ENCODE peak calls at places on chromosomes 16 and 17, in seven cellular contexts. One of them, this sample, is unnamed. For H3K4me1, the result is how much of the 10 kb centered on the place peaks cover.

GRCh38 chr17:40623419-40624217 is 24.0 kb downstream of the SMARCE1 start:
- DNase-seq in stomach: no peak
- DNase-seq in tibial nerve: no peak
- DNase-seq in neuronal stem cell: no peak
- DNase-seq in body of pancreas: no peak
- DNase-seq in A549: no peak
- DNase-seq in pancreas: no peak
- DNase-seq in this sample: no peak

GRCh38 chr17:72122668-72123495 is 2.1 kb downstream of the SOX9 start:
- DNase-seq in tibial nerve: no peak
- DNase-seq in pancreas: peak
- DNase-seq in body of pancreas: no peak
- DNase-seq in A549: no peak
- DNase-seq in stomach: peak
- DNase-seq in neuronal stem cell: no peak
- DNase-seq in this sample: no peak

GRCh38 chr16:78230832-78231231 is 131.4 kb downstream of the WWOX start:
- DNase-seq in stomach: no peak
- DNase-seq in A549: peak
- DNase-seq in neuronal stem cell: no peak
- DNase-seq in tibial nerve: no peak
- DNase-seq in pancreas: no peak
- DNase-seq in body of pancreas: no peak
- DNase-seq in this sample: no peak

GRCh38 chr16:58503166-58503862 is 3.4 kb downstream of the NDRG4 start:
- DNase-seq in neuronal stem cell: no peak
- DNase-seq in body of pancreas: no peak
- DNase-seq in tibial nerve: no peak
- DNase-seq in A549: no peak
- DNase-seq in pancreas: no peak
- DNase-seq in stomach: no peak
- DNase-seq in this sample: no peak

GRCh38 chr16:68283346-68283745 is 19.0 kb downstream of the SLC7A6 start:
- DNase-seq in body of pancreas: no peak
- DNase-seq in A549: no peak
- DNase-seq in tibial nerve: no peak
- DNase-seq in stomach: no peak
- DNase-seq in pancreas: no peak
- DNase-seq in neuronal stem cell: no peak
- DNase-seq in this sample: no peak

GRCh38 chr17:40068917-40069750 is 6.4 kb downstream of the THRA start:
- DNase-seq in tibial nerve: peak
- DNase-seq in neuronal stem cell: no peak
- DNase-seq in A549: peak
- DNase-seq in stomach: peak
- DNase-seq in body of pancreas: peak
- DNase-seq in pancreas: peak
- DNase-seq in this sample: peak

GRCh38 chr17:79461041-79461440 is 149.8 kb downstream of the RBFOX3 start:
- DNase-seq in stomach: no peak
- DNase-seq in pancreas: no peak
- DNase-seq in body of pancreas: no peak
- DNase-seq in neuronal stem cell: no peak
- DNase-seq in A549: peak
- DNase-seq in tibial nerve: no peak
- DNase-seq in this sample: no peak

GRCh38 chr16:78735337-78735736 is 635.9 kb downstream of the WWOX start:
- DNase-seq in tibial nerve: no peak
- DNase-seq in body of pancreas: no peak
- DNase-seq in stomach: no peak
- DNase-seq in neuronal stem cell: no peak
- DNase-seq in pancreas: no peak
- DNase-seq in A549: no peak
- DNase-seq in this sample: no peak

GRCh38 chr17:37299257-37299985 is 76.4 kb upstream of the C17orf78 start:
- DNase-seq in tibial nerve: no peak
- DNase-seq in A549: no peak
- DNase-seq in pancreas: no peak
- DNase-seq in body of pancreas: no peak
- DNase-seq in neuronal stem cell: peak
- DNase-seq in stomach: no peak
- DNase-seq in this sample: no peak

GRCh38 chr17:19714542-19715411 is 1.6 kb downstream of the SLC47A2 start:
- DNase-seq in neuronal stem cell: no peak
- DNase-seq in tibial nerve: no peak
- DNase-seq in pancreas: peak
- DNase-seq in A549: no peak
- DNase-seq in body of pancreas: peak
- DNase-seq in stomach: no peak
- DNase-seq in this sample: no peak

GRCh38 chr16:52603015-52603414 is 56.1 kb upstream of the TOX3 start:
- DNase-seq in body of pancreas: peak
- DNase-seq in neuronal stem cell: no peak
- DNase-seq in stomach: no peak
- DNase-seq in pancreas: peak
- DNase-seq in tibial nerve: no peak
- DNase-seq in A549: no peak
- DNase-seq in this sample: no peak

GRCh38 chr16:50530277-50531236 is 17.6 kb upstream of the NKD1 start:
- DNase-seq in tibial nerve: no peak
- DNase-seq in pancreas: peak
- DNase-seq in body of pancreas: peak
- DNase-seq in A549: no peak
- DNase-seq in stomach: peak
- DNase-seq in neuronal stem cell: no peak
- DNase-seq in this sample: no peak

DNA sequence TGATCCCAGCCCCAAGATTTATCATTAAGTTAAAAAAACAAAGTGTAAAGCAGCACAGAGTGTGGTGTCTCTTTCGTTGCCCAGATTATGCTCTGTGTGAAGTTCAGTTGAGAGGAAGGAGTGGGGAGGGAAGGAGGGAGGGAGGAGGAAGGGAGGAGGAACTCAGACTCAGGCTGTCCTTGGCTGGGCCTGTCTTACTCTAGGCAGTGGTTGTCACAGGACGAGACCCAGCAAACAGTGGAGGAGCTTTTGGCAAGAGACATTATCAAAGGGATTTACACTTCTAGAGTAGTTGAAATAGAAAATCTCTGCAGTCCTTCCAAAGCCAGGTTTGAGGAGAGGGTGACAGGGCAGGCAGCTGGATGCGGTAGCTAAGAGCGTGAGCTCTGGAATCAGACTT is 27.8 kb downstream of the KNOP1 start:
- DNase-seq in tibial nerve: no peak
- DNase-seq in A549: no peak
- DNase-seq in pancreas: no peak
- DNase-seq in body of pancreas: no peak
- DNase-seq in stomach: no peak
- DNase-seq in neuronal stem cell: no peak
- DNase-seq in this sample: no peak
- H3K27ac ChIP-seq in tibial nerve: no peak
- H3K27ac ChIP-seq in A549: no peak
- H3K27ac ChIP-seq in pancreas: no peak
- H3K27ac ChIP-seq in body of pancreas: no peak
- H3K27ac ChIP-seq in stomach: peak
- H3K27ac ChIP-seq in neuronal stem cell: no peak
- H3K27ac ChIP-seq in this sample: no peak

GRCh38 chr16:28607116-28607623 is 2.7 kb downstream of the SULT1A1 start:
- DNase-seq in A549: no peak
- DNase-seq in pancreas: no peak
- DNase-seq in body of pancreas: no peak
- DNase-seq in tibial nerve: no peak
- DNase-seq in neuronal stem cell: no peak
- DNase-seq in stomach: no peak
- DNase-seq in this sample: no peak

GRCh38 chr16:28606291-28607115 is 3.3 kb downstream of the SULT1A1 start:
- DNase-seq in A549: no peak
- DNase-seq in neuronal stem cell: no peak
- DNase-seq in pancreas: no peak
- DNase-seq in stomach: no peak
- DNase-seq in tibial nerve: no peak
- DNase-seq in body of pancreas: no peak
- DNase-seq in this sample: no peak

GRCh38 chr16:28610595-28611270 is 889 bp upstream of the SULT1A1 start:
- DNase-seq in pancreas: no peak
- DNase-seq in stomach: peak
- DNase-seq in body of pancreas: no peak
- DNase-seq in neuronal stem cell: no peak
- DNase-seq in tibial nerve: no peak
- DNase-seq in A549: no peak
- DNase-seq in this sample: no peak

GRCh38 chr16:28604186-28604565 is 5.7 kb downstream of the SULT1A1 start:
- DNase-seq in pancreas: no peak
- DNase-seq in A549: no peak
- DNase-seq in stomach: no peak
- DNase-seq in neuronal stem cell: no peak
- DNase-seq in body of pancreas: no peak
- DNase-seq in tibial nerve: no peak
- DNase-seq in this sample: no peak

DNA sequence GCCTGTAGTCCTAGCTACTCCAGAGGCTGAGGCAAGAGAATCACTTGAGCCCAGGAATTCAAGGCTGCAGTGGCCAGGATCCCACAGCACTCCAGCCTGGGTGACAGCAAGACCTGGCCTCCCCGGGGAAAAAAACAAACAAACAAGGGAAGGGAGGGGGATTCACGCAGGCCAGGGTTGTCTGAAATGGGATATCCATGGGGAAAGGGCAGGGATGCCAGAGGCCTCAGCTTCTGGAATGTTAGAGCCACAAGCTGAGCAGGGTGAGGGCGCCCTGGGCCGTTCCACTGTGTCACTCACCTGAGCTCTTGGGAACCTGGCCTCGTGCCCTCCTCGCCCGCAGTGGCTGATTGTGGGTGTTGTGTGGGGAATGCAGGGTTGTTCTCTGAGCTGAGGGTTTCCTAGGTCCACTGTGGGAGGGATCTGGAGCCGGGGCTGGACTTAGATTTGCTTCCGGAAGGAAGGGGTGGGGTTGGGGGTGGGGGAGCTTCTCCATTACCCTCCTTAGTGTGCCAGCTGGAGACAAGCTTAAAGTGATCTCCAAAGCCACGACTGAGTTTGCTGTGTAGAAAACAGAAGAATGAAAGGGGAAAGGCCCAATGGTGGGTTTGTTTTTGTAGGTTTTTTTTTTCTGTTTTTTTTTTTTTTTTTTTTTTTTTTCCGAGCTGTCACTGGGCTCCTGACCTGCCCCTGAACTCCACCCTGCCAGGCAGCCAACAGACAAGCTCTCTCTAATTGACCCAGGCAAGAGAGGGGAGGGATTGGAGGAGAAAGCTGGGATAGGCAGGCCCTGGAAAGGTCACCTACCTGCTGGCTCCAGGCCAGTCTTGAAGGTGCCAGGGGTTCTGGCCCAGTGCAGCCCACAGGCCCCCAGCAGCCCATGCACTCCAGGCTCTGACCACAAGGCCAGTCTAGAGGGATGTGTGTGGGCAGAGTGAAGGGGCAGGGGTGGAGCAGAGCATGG is at the start of gene SULT1A1:
- DNase-seq in neuronal stem cell: no peak
- DNase-seq in tibial nerve: peak
- DNase-seq in stomach: peak
- DNase-seq in body of pancreas: peak
- DNase-seq in pancreas: peak
- DNase-seq in A549: no peak
- DNase-seq in this sample: no peak
- H3K4me3 ChIP-seq in neuronal stem cell: no peak
- H3K4me3 ChIP-seq in tibial nerve: peak
- H3K4me3 ChIP-seq in stomach: peak
- H3K4me3 ChIP-seq in body of pancreas: no peak
- H3K4me3 ChIP-seq in pancreas: no peak
- H3K4me3 ChIP-seq in A549: no peak
- H3K4me3 ChIP-seq in this sample: no peak

GRCh38 chr17:21061971-21062526 is 19.2 kb upstream of the USP22 start:
- DNase-seq in stomach: no peak
- DNase-seq in neuronal stem cell: no peak
- DNase-seq in A549: no peak
- DNase-seq in body of pancreas: no peak
- DNase-seq in tibial nerve: no peak
- DNase-seq in pancreas: no peak
- DNase-seq in this sample: no peak

GRCh38 chr17:21061158-21061835 is 18.5 kb upstream of the USP22 start:
- DNase-seq in stomach: peak
- DNase-seq in neuronal stem cell: no peak
- DNase-seq in tibial nerve: no peak
- DNase-seq in pancreas: no peak
- DNase-seq in A549: no peak
- DNase-seq in body of pancreas: no peak
- DNase-seq in this sample: no peak

DNA sequence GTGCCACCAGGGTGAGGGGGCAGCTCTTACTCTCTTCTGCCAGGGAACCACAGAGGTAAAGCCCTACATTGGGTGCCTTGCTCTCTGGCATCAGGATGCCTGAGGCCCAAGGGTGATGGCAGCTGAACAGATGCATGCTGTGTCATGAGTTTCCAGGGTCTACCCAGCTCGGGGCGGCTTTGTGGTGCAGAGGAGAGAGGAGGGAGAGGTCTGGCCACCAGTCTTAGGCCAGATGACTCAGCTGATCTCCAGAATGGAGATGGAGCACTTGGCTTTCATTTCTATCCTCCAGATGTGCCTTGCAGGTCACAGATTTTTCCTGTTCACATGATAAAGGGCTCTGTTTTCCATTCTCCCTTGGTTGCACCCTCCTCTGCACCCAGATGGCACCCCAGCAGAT is 23.6 kb upstream of the USP22 start:
- DNase-seq in neuronal stem cell: no peak
- DNase-seq in stomach: peak
- DNase-seq in A549: no peak
- DNase-seq in pancreas: no peak
- DNase-seq in tibial nerve: no peak
- DNase-seq in body of pancreas: no peak
- DNase-seq in this sample: no peak
- H3K4me1 ChIP-seq in neuronal stem cell: under half
- H3K4me1 ChIP-seq in stomach: under half
- H3K4me1 ChIP-seq in A549: under half
- H3K4me1 ChIP-seq in pancreas: under half
- H3K4me1 ChIP-seq in tibial nerve: under half
- H3K4me1 ChIP-seq in body of pancreas: under half
- H3K4me1 ChIP-seq in this sample: under half

DNA sequence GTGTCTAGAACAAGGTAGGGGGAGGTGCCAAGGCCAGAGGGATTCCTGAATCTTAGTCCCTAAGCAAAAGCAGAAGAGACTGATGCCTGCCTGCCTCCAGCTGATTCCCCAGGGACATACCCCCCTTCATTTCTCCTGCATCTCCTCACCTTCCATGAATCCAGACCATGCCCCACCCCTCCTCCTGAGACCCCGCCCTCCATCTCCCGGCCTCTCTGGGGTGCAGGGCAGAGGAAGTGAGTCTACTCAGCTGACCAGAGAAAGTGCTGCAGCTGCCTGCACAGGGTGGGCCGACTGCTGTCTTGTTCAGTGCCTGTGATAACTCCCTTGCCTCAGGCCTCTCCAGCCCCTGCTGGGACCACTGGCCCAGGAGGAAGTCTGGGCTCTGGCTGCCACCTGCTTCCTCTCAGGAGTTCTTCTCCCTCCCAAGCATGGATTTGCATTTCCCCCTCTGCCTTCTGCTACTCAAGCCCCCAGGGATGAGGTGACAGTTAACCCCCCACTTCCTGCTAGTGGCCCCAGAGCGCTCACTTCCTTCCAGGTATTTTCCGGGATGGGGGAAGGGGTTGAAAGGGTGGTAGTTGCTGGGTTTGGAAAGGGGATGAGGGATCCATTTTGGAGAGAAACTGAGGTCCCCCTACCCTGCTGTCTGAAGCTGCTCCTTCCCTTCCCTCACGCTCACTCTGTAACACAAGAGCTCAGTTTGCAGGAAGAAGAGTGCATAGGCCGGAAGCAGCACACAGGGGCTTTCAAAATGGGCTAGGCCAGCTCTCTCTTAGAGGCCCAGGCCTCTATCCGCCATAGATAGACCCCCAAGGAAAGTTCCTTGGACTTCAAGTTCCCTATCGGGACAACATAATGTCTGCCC is 10.5 kb upstream of the TSPOAP1 start:
- DNase-seq in pancreas: no peak
- DNase-seq in body of pancreas: no peak
- DNase-seq in A549: no peak
- DNase-seq in stomach: no peak
- DNase-seq in neuronal stem cell: no peak
- DNase-seq in tibial nerve: no peak
- DNase-seq in this sample: no peak
- H3K27ac ChIP-seq in pancreas: peak
- H3K27ac ChIP-seq in body of pancreas: peak
- H3K27ac ChIP-seq in A549: no peak
- H3K27ac ChIP-seq in stomach: peak
- H3K27ac ChIP-seq in neuronal stem cell: peak
- H3K27ac ChIP-seq in tibial nerve: peak
- H3K27ac ChIP-seq in this sample: peak

This sample was measured in CD4-positive, alpha-beta memory T cell.